ENCODE peak calls at places on chromosomes 5 and 9, in four cellular contexts. Q is CD8-positive, alpha-beta T cell; N is K562; L is left ventricle myocardium inferior. V is an unnamed sample.
A peak's percentile ranks its signal among the peaks of the same experiment; 100 is the strongest.

GRCh38 chr9:18473551-18474279 is at the start of gene ADAMTSL1:
- DNase-seq in Q (no peak), N (no peak), L (peak; percentile 24), V (peak; percentile 98)

GRCh38 chr9:95626885-95627558 is 110.3 kb upstream of the PTCH1 start:
- DNase-seq in Q (no peak), L (peak; percentile 54), N (no peak), V (no peak)

GRCh38 chr5:35237580-35238376 is 7.5 kb upstream of the PRLR start:
- DNase-seq in L (no peak), N (no peak), Q (no peak), V (no peak)

GRCh38 chr9:969693-970309 is 6.7 kb upstream of the DMRT3 start:
- DNase-seq in Q (no peak), L (no peak), N (no peak), V (no peak)

GRCh38 chr9:79674052-79674777 is 102.5 kb downstream of the TLE4 start:
- DNase-seq in L (no peak), N (peak; percentile 61), Q (no peak), V (no peak)

GRCh38 chr5:58459276-58459859 is 518 bp downstream of the PLK2 start:
- DNase-seq in N (no peak), Q (no peak), L (peak; percentile 30), V (peak; percentile 41)

GRCh38 chr9:6490863-6491262 is 77.9 kb downstream of the UHRF2 start:
- DNase-seq in L (no peak), N (no peak), Q (no peak), V (no peak)

GRCh38 chr5:5159282-5160108 is 19.4 kb downstream of the ADAMTS16 start:
- DNase-seq in L (no peak), Q (no peak), N (no peak), V (no peak)

DNA sequence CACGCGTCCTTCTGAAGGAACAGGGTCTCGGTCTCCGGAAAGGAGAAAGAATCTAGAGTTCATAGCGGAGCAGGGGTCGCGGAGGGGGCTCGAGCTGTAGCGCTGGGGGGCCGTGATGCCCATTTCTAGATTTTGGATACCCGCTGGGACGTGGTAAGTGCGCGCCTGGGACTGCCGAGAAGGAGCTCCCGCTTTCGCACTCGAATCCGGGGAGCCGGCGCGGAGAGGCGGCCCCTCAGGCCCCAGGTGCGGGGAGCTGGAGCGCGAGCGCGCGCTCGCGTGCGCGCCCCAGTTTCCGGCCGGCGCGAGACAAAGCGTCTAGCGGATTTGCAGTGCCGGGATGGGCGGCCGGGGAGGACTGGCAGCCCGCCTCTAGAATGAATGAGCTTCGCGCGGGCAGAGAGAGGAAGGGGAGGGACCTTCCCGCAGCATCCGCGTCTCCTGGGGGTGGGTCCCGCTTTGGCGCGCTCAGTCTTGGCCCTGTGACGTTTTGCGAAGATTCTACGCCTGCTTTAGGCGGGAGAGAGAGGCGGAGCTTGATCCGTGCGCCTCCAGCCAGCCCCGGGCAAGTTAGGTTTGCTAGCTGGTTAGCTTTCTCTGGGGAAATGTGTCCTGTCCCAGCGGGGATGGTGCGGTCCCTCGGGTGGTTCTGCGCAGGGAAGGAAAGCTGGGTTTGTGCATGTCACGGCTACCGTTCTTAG is 1.2 kb downstream of the LMNB1 start:
- DNase-seq in L (peak; percentile 84), Q (peak; percentile 92), N (peak; percentile 97), V (peak; percentile 97)
- H3K4me1 ChIP-seq in L (peaks cover 37% of the 10 kb centered on the region), Q (peaks cover 28% of the 10 kb centered on the region), N (peaks cover 3% of the 10 kb centered on the region), V (peaks cover 12% of the 10 kb centered on the region)

GRCh38 chr5:150184990-150185952 is 4.6 kb upstream of the SLC6A7 start:
- DNase-seq in L (no peak), N (no peak), Q (no peak), V (no peak)

GRCh38 chr5:150186137-150186536 is 3.7 kb upstream of the SLC6A7 start:
- DNase-seq in Q (no peak), N (no peak), L (no peak), V (no peak)

GRCh38 chr5:150184006-150184405 is 5.9 kb upstream of the SLC6A7 start:
- DNase-seq in Q (no peak), L (no peak), N (no peak), V (no peak)

GRCh38 chr5:150188146-150188842 is 1.6 kb upstream of the SLC6A7 start:
- DNase-seq in L (no peak), Q (no peak), N (no peak), V (no peak)

GRCh38 chr5:150186796-150187356 is 3.0 kb upstream of the SLC6A7 start:
- DNase-seq in L (no peak), N (no peak), Q (no peak), V (no peak)
- H3K27me3 ChIP-seq in L (peaks cover 39% of the 10 kb centered on the region), N (peaks cover 32% of the 10 kb centered on the region), Q (no peaks in the 10 kb centered on the region), V (peaks cover 3% of the 10 kb centered on the region)

GRCh38 chr9:2193565-2193964 is 178.4 kb downstream of the SMARCA2 start:
- DNase-seq in Q (no peak), L (no peak), N (no peak), V (no peak)

GRCh38 chr9:2195211-2195610 is 180.1 kb downstream of the SMARCA2 start:
- DNase-seq in L (no peak), Q (no peak), N (no peak), V (no peak)

GRCh38 chr9:2199999-2200796 is 185.1 kb downstream of the SMARCA2 start:
- DNase-seq in N (no peak), Q (no peak), L (no peak), V (peak; percentile 28)

GRCh38 chr9:2198956-2199635 is 183.9 kb downstream of the SMARCA2 start:
- DNase-seq in N (no peak), Q (no peak), L (no peak), V (no peak)
- H3K4me1 ChIP-seq in N (no peaks in the 10 kb centered on the region), Q (no peaks in the 10 kb centered on the region), L (no peaks in the 10 kb centered on the region), V (peaks cover 15% of the 10 kb centered on the region)

GRCh38 chr5:3701694-3702093 is 106.1 kb downstream of the IRX1 start:
- DNase-seq in N (no peak), Q (no peak), L (no peak), V (no peak)

GRCh38 chr5:3694819-3695218 is 99.2 kb downstream of the IRX1 start:
- DNase-seq in L (no peak), Q (no peak), N (no peak), V (no peak)

GRCh38 chr5:3695818-3696217 is 100.2 kb downstream of the IRX1 start:
- DNase-seq in N (no peak), Q (no peak), L (no peak), V (no peak)

GRCh38 chr5:3698412-3698811 is 102.8 kb downstream of the IRX1 start:
- DNase-seq in L (no peak), Q (no peak), N (no peak), V (no peak)
- H3K27me3 ChIP-seq in L (no peaks in the 10 kb centered on the region), Q (no peaks in the 10 kb centered on the region), N (no peaks in the 10 kb centered on the region), V (no peaks in the 10 kb centered on the region)

DNA sequence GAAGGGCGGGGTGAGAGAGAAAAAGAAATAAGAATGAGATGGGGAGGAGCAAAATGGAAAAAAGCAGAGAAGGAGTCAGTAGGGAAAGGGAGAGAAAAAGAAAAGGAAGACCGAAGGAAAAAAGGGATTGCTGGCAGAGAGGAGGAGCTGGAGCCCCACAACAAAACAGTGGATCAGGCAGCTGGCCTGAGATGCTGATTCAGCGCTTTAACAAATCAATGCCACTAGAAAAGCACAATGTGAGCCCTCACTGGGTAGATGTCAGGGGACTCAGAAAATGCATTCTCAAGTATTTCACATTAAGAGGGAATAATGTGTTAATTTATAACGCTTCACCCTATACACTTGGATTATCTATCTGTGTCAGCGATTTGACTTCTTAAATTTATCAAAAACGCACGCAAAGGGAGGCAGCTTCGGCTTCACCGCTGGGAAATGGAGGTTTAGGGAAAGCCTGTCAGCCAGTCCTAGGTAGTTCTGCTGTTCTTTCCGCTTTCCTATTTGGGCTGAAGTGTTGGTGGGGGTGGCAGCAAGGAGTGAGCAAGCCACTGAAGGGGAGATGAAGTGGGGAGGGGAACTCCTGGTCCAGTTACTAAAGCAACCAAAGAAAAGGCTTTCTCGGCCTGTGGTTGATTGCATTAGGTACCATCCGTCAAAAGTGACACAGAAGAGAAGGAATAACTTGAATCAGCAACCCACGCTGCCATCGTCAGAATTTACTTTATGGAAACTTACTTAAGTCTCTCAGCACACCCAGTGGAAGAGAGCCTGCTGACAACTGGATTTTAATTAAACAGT is 161.6 kb downstream of the BNC2 start:
- DNase-seq in Q (no peak), N (no peak), L (no peak), V (no peak)
- H3K4me1 ChIP-seq in Q (no peaks in the 10 kb centered on the region), N (no peaks in the 10 kb centered on the region), L (peaks cover 12% of the 10 kb centered on the region), V (peaks cover 28% of the 10 kb centered on the region)

GRCh38 chr9:117425562-117425961 is 10.7 kb upstream of the ASTN2 start:
- DNase-seq in N (no peak), L (no peak), Q (no peak), V (no peak)
- H3K27me3 ChIP-seq in N (no peaks in the 10 kb centered on the region), L (peaks cover 90% of the 10 kb centered on the region), Q (peaks cover 6% of the 10 kb centered on the region), V (peaks cover 10% of the 10 kb centered on the region)

DNA sequence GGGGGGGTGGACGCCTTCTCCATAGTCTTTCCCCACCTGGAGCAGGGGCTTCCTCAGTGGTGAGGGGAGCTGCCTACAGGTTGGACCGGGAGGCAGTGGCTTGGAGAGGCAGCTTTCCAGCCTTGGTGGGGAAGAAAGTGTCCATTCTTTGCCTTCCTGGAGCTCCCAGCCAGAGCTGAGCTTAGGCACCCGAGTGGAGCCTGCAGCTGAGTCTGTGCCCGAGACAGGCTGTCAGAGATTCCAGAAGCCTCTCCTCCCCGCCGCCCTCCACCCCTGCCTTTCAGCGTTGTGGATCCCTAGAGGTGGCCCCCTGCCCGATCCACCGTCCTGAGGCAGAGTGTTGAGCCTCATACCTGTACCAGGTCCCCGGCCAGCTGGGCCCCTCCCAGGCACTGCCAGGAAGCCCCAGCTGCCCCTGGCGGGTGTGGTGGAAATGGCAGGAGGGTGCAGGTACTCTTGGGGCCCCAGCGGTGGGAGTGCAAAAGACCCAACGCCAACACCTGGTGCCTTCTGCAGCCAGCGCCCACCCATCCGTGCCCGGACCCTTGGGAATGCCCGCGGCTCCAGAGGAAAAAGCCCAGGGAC is 112.0 kb downstream of the RXRA start:
- DNase-seq in N (no peak), L (no peak), Q (no peak), V (no peak)
- H3K4me1 ChIP-seq in N (no peaks in the 10 kb centered on the region), L (peaks cover 98% of the 10 kb centered on the region), Q (peaks cover 4% of the 10 kb centered on the region), V (no peaks in the 10 kb centered on the region)

GRCh38 chr5:124867064-124867707 is 120.7 kb upstream of the ZNF608 start:
- DNase-seq in N (no peak), Q (no peak), L (no peak), V (peak; percentile 18)
- H3K27me3 ChIP-seq in N (no peaks in the 10 kb centered on the region), Q (no peaks in the 10 kb centered on the region), L (no peaks in the 10 kb centered on the region), V (no peaks in the 10 kb centered on the region)

GRCh38 chr5:55988979-55989612 is 5.7 kb downstream of the IL6ST start:
- DNase-seq in Q (no peak), N (no peak), L (no peak), V (no peak)
- H3K4me1 ChIP-seq in Q (peaks cover 48% of the 10 kb centered on the region), N (peaks cover 14% of the 10 kb centered on the region), L (peaks cover 92% of the 10 kb centered on the region), V (peaks cover 20% of the 10 kb centered on the region)

V was measured in HAP-1.